ENCODE peak calls at places on chromosome 1, in five cellular contexts. Z is kidney glomerular epithelial cell; R is GM03348; K is CD8-positive, alpha-beta memory T cell; M is amniotic stem cell. G is an unnamed sample.

GRCh38 chr1:61337471-61337870 is 255.1 kb downstream of the NFIA start:
- DNase-seq in Z (no peak), R (no peak), K (no peak), M (no peak), G (no peak)

GRCh38 chr1:49339043-49339442 is 562.4 kb upstream of the BEND5 start:
- DNase-seq in Z (no peak), R (no peak), K (no peak), M (no peak), G (no peak)

GRCh38 chr1:84619383-84620093 is 45.3 kb upstream of the CTBS start:
- DNase-seq in Z (peak; percentile 84), R (peak; percentile 70), K (no peak), M (peak; percentile 58), G (peak; percentile 52)

GRCh38 chr1:39331647-39332046 is 127.2 kb downstream of the MACF1 start:
- DNase-seq in Z (no peak), R (no peak), K (no peak), M (no peak), G (no peak)

GRCh38 chr1:157133431-157133830 is 4.8 kb downstream of the ETV3 start:
- DNase-seq in Z (no peak), R (no peak), K (no peak), M (no peak), G (no peak)

GRCh38 chr1:51473716-51474115 is 45.4 kb downstream of the EPS15 start:
- DNase-seq in Z (no peak), R (no peak), K (no peak), M (no peak), G (no peak)

GRCh38 chr1:214441119-214441518 is 110.3 kb downstream of the PTPN14 start:
- DNase-seq in Z (no peak), R (no peak), K (no peak), M (peak; percentile 31), G (no peak)

GRCh38 chr1:30514945-30515344 is 208.4 kb downstream of the MATN1 start:
- DNase-seq in Z (no peak), R (no peak), K (no peak), M (no peak), G (peak; percentile 36)

GRCh38 chr1:22673486-22674409 is 20.7 kb downstream of the C1QB start:
- DNase-seq in Z (peak; percentile 62), R (peak; percentile 85), K (no peak), M (no peak), G (peak; percentile 46)

GRCh38 chr1:115565353-115565752 is 76.4 kb upstream of the VANGL1 start:
- DNase-seq in Z (no peak), R (no peak), K (no peak), M (no peak), G (no peak)

GRCh38 chr1:169529068-169529642 is 43.4 kb upstream of the SLC19A2 start:
- DNase-seq in Z (peak; percentile 68), R (peak; percentile 14), K (no peak), M (no peak), G (no peak)

GRCh38 chr1:42923367-42924248 is 35.1 kb downstream of the SLC2A1 start:
- DNase-seq in Z (peak; percentile 71), R (peak; percentile 46), K (no peak), M (no peak), G (no peak)

GRCh38 chr1:10257851-10258250 is 47.5 kb downstream of the KIF1B start:
- DNase-seq in Z (no peak), R (no peak), K (no peak), M (no peak), G (no peak)

GRCh38 chr1:175174702-175175102 is 17.9 kb downstream of the KIAA0040 start:
- DNase-seq in Z (no peak), R (no peak), K (no peak), M (no peak), G (no peak)

GRCh38 chr1:223248001-223248786 is 105.1 kb upstream of the TLR5 start:
- DNase-seq in Z (no peak), R (no peak), K (no peak), M (no peak), G (no peak)

GRCh38 chr1:215079456-215079855 is 3.1 kb upstream of the KCNK2 start:
- DNase-seq in Z (no peak), R (no peak), K (no peak), M (no peak), G (no peak)

GRCh38 chr1:17624540-17625256 is 85.2 kb downstream of the ARHGEF10L start:
- DNase-seq in Z (peak; percentile 24), R (peak; percentile 84), K (no peak), M (no peak), G (no peak)

GRCh38 chr1:87045757-87046422 is 131.5 kb downstream of the HS2ST1 start:
- DNase-seq in Z (no peak), R (no peak), K (no peak), M (no peak), G (no peak)

GRCh38 chr1:7422966-7423365 is 348.1 kb upstream of the VAMP3 start:
- DNase-seq in Z (no peak), R (no peak), K (no peak), M (no peak), G (peak; percentile 34)

GRCh38 chr1:174692313-174692712 is 244.5 kb downstream of the GPR52 start:
- DNase-seq in Z (peak; percentile 17), R (peak; percentile 37), K (no peak), M (peak; percentile 0), G (no peak)

GRCh38 chr1:226948996-226949395 is 8.9 kb downstream of the COQ8A start:
- DNase-seq in Z (no peak), R (no peak), K (no peak), M (no peak), G (no peak)

GRCh38 chr1:183989078-183989577 is 48.4 kb downstream of the COLGALT2 start:
- DNase-seq in Z (peak; percentile 99), R (peak; percentile 85), K (no peak), M (peak; percentile 66), G (peak; percentile 25)

GRCh38 chr1:7912743-7913557 is 27.7 kb downstream of the TNFRSF9 start:
- DNase-seq in Z (no peak), R (no peak), K (no peak), M (no peak), G (no peak)

GRCh38 chr1:52955129-52955970 is 28.3 kb downstream of the SCP2 start:
- DNase-seq in Z (peak; percentile 83), R (peak; percentile 60), K (no peak), M (peak; percentile 43), G (peak; percentile 56)

GRCh38 chr1:27960762-27961645 is 1.2 kb downstream of the XKR8 start:
- DNase-seq in Z (no peak), R (peak; percentile 59), K (no peak), M (no peak), G (no peak)

GRCh38 chr1:101738475-101738874 is 258.3 kb downstream of the OLFM3 start:
- DNase-seq in Z (no peak), R (peak; percentile 48), K (no peak), M (peak; percentile 10), G (no peak)

GRCh38 chr1:164561461-164561860 is 2.5 kb downstream of the PBX1 start:
- DNase-seq in Z (peak; percentile 24), R (no peak), K (no peak), M (no peak), G (peak; percentile 10)

GRCh38 chr1:177921590-177921989 is 48.3 kb downstream of the SEC16B start:
- DNase-seq in Z (no peak), R (no peak), K (no peak), M (no peak), G (no peak)

G was measured in SJSA1.